ENCODE peak calls at places on chromosomes 4 and X, in ten cellular contexts. One of them, this sample, is unnamed.

GRCh38 chrX:104166735-104167436 is 633 bp downstream of the FAM199X start:
- DNase-seq in tibial artery: peak; percentile 23
- DNase-seq in GM20000: no peak
- DNase-seq in NCI-H510A: no peak
- DNase-seq in GM04503: no peak
- DNase-seq in activated T-helper 2 cell treated with anti-CD3 and anti-CD28 coated beads, Interferon-gamma antibody, Interleukin-2, Interleukin-4, amounts not matched to agents 10 μg/mL and 5 μg/mL and 100 μg/mL, durations not matched to agents 14 hours and 24 hours and 36 hours: no peak
- DNase-seq in GDM1: no peak
- DNase-seq in cardiac fibroblast: no peak
- DNase-seq in activated CD4-positive, alpha-beta T cell treated with anti-CD3 and anti-CD28 coated beads for 1 hour: no peak
- DNase-seq in OCI-M1: peak; percentile 12
- DNase-seq in this sample: no peak

GRCh38 chr4:152103181-152103901 is 342.5 kb upstream of the GATB start:
- DNase-seq in GM04503: no peak
- DNase-seq in OCI-M1: no peak
- DNase-seq in NCI-H510A: no peak
- DNase-seq in cardiac fibroblast: no peak
- DNase-seq in GM20000: no peak
- DNase-seq in activated T-helper 2 cell treated with anti-CD3 and anti-CD28 coated beads, Interferon-gamma antibody, Interleukin-2, Interleukin-4, amounts not matched to agents 10 μg/mL and 5 μg/mL and 100 μg/mL, durations not matched to agents 14 hours and 24 hours and 36 hours: no peak
- DNase-seq in activated CD4-positive, alpha-beta T cell treated with anti-CD3 and anti-CD28 coated beads for 1 hour: no peak
- DNase-seq in tibial artery: no peak
- DNase-seq in GDM1: no peak
- DNase-seq in this sample: no peak

GRCh38 chrX:39752820-39753219 is 344.9 kb downstream of the BCOR start:
- DNase-seq in cardiac fibroblast: peak; percentile 65
- DNase-seq in activated CD4-positive, alpha-beta T cell treated with anti-CD3 and anti-CD28 coated beads for 1 hour: no peak
- DNase-seq in NCI-H510A: peak; percentile 45
- DNase-seq in tibial artery: no peak
- DNase-seq in GM20000: no peak
- DNase-seq in activated T-helper 2 cell treated with anti-CD3 and anti-CD28 coated beads, Interferon-gamma antibody, Interleukin-2, Interleukin-4, amounts not matched to agents 10 μg/mL and 5 μg/mL and 100 μg/mL, durations not matched to agents 14 hours and 24 hours and 36 hours: no peak
- DNase-seq in OCI-M1: no peak
- DNase-seq in GM04503: no peak
- DNase-seq in GDM1: no peak
- DNase-seq in this sample: no peak

GRCh38 chrX:9670136-9670905 is 95.3 kb downstream of the GPR143 start:
- DNase-seq in OCI-M1: no peak
- DNase-seq in GM20000: no peak
- DNase-seq in activated T-helper 2 cell treated with anti-CD3 and anti-CD28 coated beads, Interferon-gamma antibody, Interleukin-2, Interleukin-4, amounts not matched to agents 10 μg/mL and 5 μg/mL and 100 μg/mL, durations not matched to agents 14 hours and 24 hours and 36 hours: no peak
- DNase-seq in GDM1: no peak
- DNase-seq in GM04503: no peak
- DNase-seq in tibial artery: no peak
- DNase-seq in activated CD4-positive, alpha-beta T cell treated with anti-CD3 and anti-CD28 coated beads for 1 hour: no peak
- DNase-seq in NCI-H510A: no peak
- DNase-seq in cardiac fibroblast: peak; percentile 61
- DNase-seq in this sample: no peak

GRCh38 chrX:125651426-125651825 is 331.8 kb downstream of the TEX13C start:
- DNase-seq in GDM1: no peak
- DNase-seq in GM20000: no peak
- DNase-seq in activated T-helper 2 cell treated with anti-CD3 and anti-CD28 coated beads, Interferon-gamma antibody, Interleukin-2, Interleukin-4, amounts not matched to agents 10 μg/mL and 5 μg/mL and 100 μg/mL, durations not matched to agents 14 hours and 24 hours and 36 hours: no peak
- DNase-seq in tibial artery: no peak
- DNase-seq in activated CD4-positive, alpha-beta T cell treated with anti-CD3 and anti-CD28 coated beads for 1 hour: no peak
- DNase-seq in OCI-M1: no peak
- DNase-seq in GM04503: no peak
- DNase-seq in cardiac fibroblast: no peak
- DNase-seq in NCI-H510A: no peak
- DNase-seq in this sample: no peak

GRCh38 chr4:147078875-147079658 is 133.4 kb upstream of the TTC29 start:
- DNase-seq in NCI-H510A: no peak
- DNase-seq in activated T-helper 2 cell treated with anti-CD3 and anti-CD28 coated beads, Interferon-gamma antibody, Interleukin-2, Interleukin-4, amounts not matched to agents 10 μg/mL and 5 μg/mL and 100 μg/mL, durations not matched to agents 14 hours and 24 hours and 36 hours: no peak
- DNase-seq in GM04503: no peak
- DNase-seq in activated CD4-positive, alpha-beta T cell treated with anti-CD3 and anti-CD28 coated beads for 1 hour: no peak
- DNase-seq in cardiac fibroblast: peak; percentile 63
- DNase-seq in OCI-M1: no peak
- DNase-seq in GDM1: no peak
- DNase-seq in GM20000: no peak
- DNase-seq in tibial artery: no peak
- DNase-seq in this sample: no peak

GRCh38 chr4:87498446-87498900 is 30.7 kb downstream of the SPARCL1 start:
- DNase-seq in GM20000: peak; percentile 18
- DNase-seq in GDM1: no peak
- DNase-seq in NCI-H510A: no peak
- DNase-seq in cardiac fibroblast: peak; percentile 34
- DNase-seq in GM04503: peak; percentile 63
- DNase-seq in activated T-helper 2 cell treated with anti-CD3 and anti-CD28 coated beads, Interferon-gamma antibody, Interleukin-2, Interleukin-4, amounts not matched to agents 10 μg/mL and 5 μg/mL and 100 μg/mL, durations not matched to agents 14 hours and 24 hours and 36 hours: no peak
- DNase-seq in OCI-M1: peak; percentile 12
- DNase-seq in tibial artery: no peak
- DNase-seq in activated CD4-positive, alpha-beta T cell treated with anti-CD3 and anti-CD28 coated beads for 1 hour: no peak
- DNase-seq in this sample: peak; percentile 56

GRCh38 chr4:89681219-89681618 is 155.7 kb downstream of the SNCA start:
- DNase-seq in cardiac fibroblast: no peak
- DNase-seq in OCI-M1: no peak
- DNase-seq in activated T-helper 2 cell treated with anti-CD3 and anti-CD28 coated beads, Interferon-gamma antibody, Interleukin-2, Interleukin-4, amounts not matched to agents 10 μg/mL and 5 μg/mL and 100 μg/mL, durations not matched to agents 14 hours and 24 hours and 36 hours: no peak
- DNase-seq in GDM1: no peak
- DNase-seq in GM20000: no peak
- DNase-seq in GM04503: no peak
- DNase-seq in activated CD4-positive, alpha-beta T cell treated with anti-CD3 and anti-CD28 coated beads for 1 hour: no peak
- DNase-seq in tibial artery: no peak
- DNase-seq in NCI-H510A: peak; percentile 91
- DNase-seq in this sample: no peak

GRCh38 chrX:108167211-108167872 is 75.8 kb downstream of the ATG4A start:
- DNase-seq in tibial artery: no peak
- DNase-seq in OCI-M1: no peak
- DNase-seq in GM04503: no peak
- DNase-seq in NCI-H510A: no peak
- DNase-seq in GM20000: no peak
- DNase-seq in activated CD4-positive, alpha-beta T cell treated with anti-CD3 and anti-CD28 coated beads for 1 hour: no peak
- DNase-seq in cardiac fibroblast: peak; percentile 59
- DNase-seq in activated T-helper 2 cell treated with anti-CD3 and anti-CD28 coated beads, Interferon-gamma antibody, Interleukin-2, Interleukin-4, amounts not matched to agents 10 μg/mL and 5 μg/mL and 100 μg/mL, durations not matched to agents 14 hours and 24 hours and 36 hours: no peak
- DNase-seq in GDM1: no peak
- DNase-seq in this sample: peak; percentile 68

GRCh38 chr4:110294165-110294564 is 95.8 kb upstream of the ELOVL6 start:
- DNase-seq in activated CD4-positive, alpha-beta T cell treated with anti-CD3 and anti-CD28 coated beads for 1 hour: no peak
- DNase-seq in cardiac fibroblast: no peak
- DNase-seq in GDM1: no peak
- DNase-seq in tibial artery: no peak
- DNase-seq in NCI-H510A: no peak
- DNase-seq in GM04503: no peak
- DNase-seq in GM20000: no peak
- DNase-seq in OCI-M1: no peak
- DNase-seq in activated T-helper 2 cell treated with anti-CD3 and anti-CD28 coated beads, Interferon-gamma antibody, Interleukin-2, Interleukin-4, amounts not matched to agents 10 μg/mL and 5 μg/mL and 100 μg/mL, durations not matched to agents 14 hours and 24 hours and 36 hours: no peak
- DNase-seq in this sample: peak; percentile 57

GRCh38 chrX:64570204-64570603 is 175.0 kb upstream of the MTMR8 start:
- DNase-seq in OCI-M1: peak; percentile 0
- DNase-seq in tibial artery: no peak
- DNase-seq in GM04503: no peak
- DNase-seq in activated T-helper 2 cell treated with anti-CD3 and anti-CD28 coated beads, Interferon-gamma antibody, Interleukin-2, Interleukin-4, amounts not matched to agents 10 μg/mL and 5 μg/mL and 100 μg/mL, durations not matched to agents 14 hours and 24 hours and 36 hours: no peak
- DNase-seq in GM20000: no peak
- DNase-seq in cardiac fibroblast: no peak
- DNase-seq in NCI-H510A: no peak
- DNase-seq in activated CD4-positive, alpha-beta T cell treated with anti-CD3 and anti-CD28 coated beads for 1 hour: no peak
- DNase-seq in GDM1: no peak
- DNase-seq in this sample: no peak

GRCh38 chr4:56129431-56129861 is 180.7 kb downstream of the CEP135 start:
- DNase-seq in activated T-helper 2 cell treated with anti-CD3 and anti-CD28 coated beads, Interferon-gamma antibody, Interleukin-2, Interleukin-4, amounts not matched to agents 10 μg/mL and 5 μg/mL and 100 μg/mL, durations not matched to agents 14 hours and 24 hours and 36 hours: no peak
- DNase-seq in OCI-M1: peak; percentile 44
- DNase-seq in NCI-H510A: peak; percentile 35
- DNase-seq in GM04503: no peak
- DNase-seq in cardiac fibroblast: peak; percentile 69
- DNase-seq in GDM1: peak; percentile 7
- DNase-seq in activated CD4-positive, alpha-beta T cell treated with anti-CD3 and anti-CD28 coated beads for 1 hour: no peak
- DNase-seq in tibial artery: no peak
- DNase-seq in GM20000: peak; percentile 5
- DNase-seq in this sample: no peak

GRCh38 chr4:6709230-6710114 is at the start of gene MRFAP1L1:
- DNase-seq in GM04503: peak; percentile 80
- DNase-seq in activated CD4-positive, alpha-beta T cell treated with anti-CD3 and anti-CD28 coated beads for 1 hour: peak; percentile 92
- DNase-seq in OCI-M1: peak; percentile 97
- DNase-seq in cardiac fibroblast: peak; percentile 98
- DNase-seq in GM20000: peak; percentile 92
- DNase-seq in activated T-helper 2 cell treated with anti-CD3 and anti-CD28 coated beads, Interferon-gamma antibody, Interleukin-2, Interleukin-4, amounts not matched to agents 10 μg/mL and 5 μg/mL and 100 μg/mL, durations not matched to agents 14 hours and 24 hours and 36 hours: peak; percentile 94
- DNase-seq in tibial artery: peak; percentile 96
- DNase-seq in NCI-H510A: peak; percentile 89
- DNase-seq in GDM1: peak; percentile 93
- DNase-seq in this sample: peak; percentile 96

GRCh38 chrX:155215443-155216178 is 649 bp upstream of the VBP1 start:
- DNase-seq in activated T-helper 2 cell treated with anti-CD3 and anti-CD28 coated beads, Interferon-gamma antibody, Interleukin-2, Interleukin-4, amounts not matched to agents 10 μg/mL and 5 μg/mL and 100 μg/mL, durations not matched to agents 14 hours and 24 hours and 36 hours: no peak
- DNase-seq in NCI-H510A: no peak
- DNase-seq in cardiac fibroblast: no peak
- DNase-seq in activated CD4-positive, alpha-beta T cell treated with anti-CD3 and anti-CD28 coated beads for 1 hour: no peak
- DNase-seq in GM04503: no peak
- DNase-seq in GM20000: no peak
- DNase-seq in GDM1: no peak
- DNase-seq in tibial artery: no peak
- DNase-seq in OCI-M1: no peak
- DNase-seq in this sample: no peak